ENCODE peak calls at places on chromosomes 16 and 17, in nine cellular contexts. L is neural crest cell; J is lower leg skin; I is Panc1; X is GDM1; S is psoas muscle; A is activated naive CD4-positive, alpha-beta T cell treated with anti-CD3 and anti-CD28 coated beads for 36 hours; F is NCI-H774; H is pulmonary artery endothelial cell. Y is an unnamed sample.

GRCh38 chr16:29029168-29029994 is 44.5 kb downstream of the LAT start:
- DNase-seq in S (no peak), H (no peak), J (no peak), X (peak), I (no peak), F (no peak), A (peak), L (no peak), Y (peak)

GRCh38 chr17:68627956-68628355 is 26.8 kb upstream of the FAM20A start:
- DNase-seq in H (no peak), A (no peak), J (no peak), F (no peak), I (no peak), L (no peak), X (no peak), S (no peak), Y (peak)

GRCh38 chr16:72467157-72467759 is 295.3 kb upstream of the PMFBP1 start:
- DNase-seq in X (no peak), H (peak), J (no peak), S (no peak), I (peak), L (no peak), F (no peak), A (no peak), Y (peak)

GRCh38 chr16:89593841-89594240 is 18.3 kb downstream of the CPNE7 start:
- DNase-seq in L (no peak), H (no peak), S (no peak), F (no peak), J (no peak), I (no peak), A (peak), X (no peak), Y (no peak)

GRCh38 chr17:76246080-76247066 is 6.1 kb upstream of the RNF157 start:
- DNase-seq in J (no peak), F (no peak), H (no peak), I (no peak), S (peak), L (no peak), X (peak), A (peak), Y (no peak)

GRCh38 chr17:53032861-53033271 is 789.9 kb upstream of the KIF2B start:
- DNase-seq in H (peak), I (no peak), L (peak), J (no peak), F (peak), X (peak), S (no peak), A (peak), Y (peak)

GRCh38 chr17:83150369-83151055 is 71.1 kb downstream of the METRNL start:
- DNase-seq in J (peak), F (no peak), H (no peak), A (no peak), S (no peak), X (no peak), L (no peak), I (no peak), Y (no peak)

GRCh38 chr17:76466775-76467130 is 650 bp upstream of the AANAT start:
- DNase-seq in X (no peak), A (no peak), J (no peak), S (peak), F (no peak), H (no peak), L (no peak), I (no peak), Y (no peak)

GRCh38 chr17:78999056-78999768 is 10.4 kb downstream of the CANT1 start:
- DNase-seq in X (no peak), L (no peak), S (no peak), I (no peak), J (no peak), F (no peak), H (no peak), A (no peak), Y (no peak)

GRCh38 chr16:88971371-88972097 is 5.5 kb downstream of the CBFA2T3 start:
- DNase-seq in S (peak), A (no peak), H (no peak), X (no peak), I (no peak), L (no peak), J (no peak), F (no peak), Y (no peak)

GRCh38 chr16:85207357-85207921 is 95.2 kb upstream of the CIBAR2 start:
- DNase-seq in F (no peak), X (no peak), J (no peak), S (no peak), L (no peak), H (no peak), I (no peak), A (no peak), Y (no peak)

GRCh38 chr17:76733618-76733957 is 3.5 kb downstream of the SRSF2 start:
- DNase-seq in X (no peak), L (no peak), F (no peak), S (no peak), J (no peak), I (no peak), H (no peak), A (no peak), Y (no peak)

GRCh38 chr16:2474877-2475412 is at the start of gene TBC1D24:
- DNase-seq in L (peak), S (peak), I (no peak), F (peak), J (peak), X (peak), A (peak), H (peak), Y (peak)

GRCh38 chr17:30021708-30022317 is 80.4 kb downstream of the EFCAB5 start:
- DNase-seq in S (no peak), I (peak), J (peak), X (no peak), F (peak), A (peak), L (peak), H (peak), Y (peak)

GRCh38 chr16:48959204-48959603 is 322.4 kb downstream of the CBLN1 start:
- DNase-seq in I (no peak), F (no peak), X (no peak), J (no peak), S (no peak), H (no peak), A (no peak), L (no peak), Y (peak)

GRCh38 chr16:86566966-86567700 is 504 bp downstream of the FOXC2 start:
- DNase-seq in H (no peak), S (no peak), A (no peak), J (no peak), X (no peak), F (no peak), L (no peak), I (no peak), Y (peak)

GRCh38 chr17:50388728-50389127 is 8.6 kb downstream of the LRRC59 start:
- DNase-seq in X (no peak), F (no peak), A (no peak), L (no peak), I (no peak), H (no peak), S (no peak), J (no peak), Y (no peak)

GRCh38 chr16:86928517-86929148 is 350.3 kb downstream of the FOXL1 start:
- DNase-seq in H (no peak), I (no peak), F (no peak), J (no peak), X (no peak), L (no peak), S (no peak), A (no peak), Y (no peak)

GRCh38 chr17:83204230-83204725 is 124.9 kb downstream of the METRNL start:
- DNase-seq in S (no peak), I (no peak), H (no peak), J (no peak), X (no peak), L (no peak), A (peak), F (no peak), Y (no peak)

GRCh38 chr17:73302189-73302588 is 9.6 kb downstream of the CDC42EP4 start:
- DNase-seq in X (no peak), L (no peak), A (no peak), H (no peak), S (no peak), J (no peak), I (no peak), F (no peak), Y (no peak)

GRCh38 chr17:82243648-82244412 is 15.0 kb downstream of the SLC16A3 start:
- DNase-seq in X (no peak), L (no peak), S (peak), J (no peak), H (no peak), A (no peak), I (no peak), F (no peak), Y (no peak)

GRCh38 chr16:86874141-86874540 is 295.8 kb downstream of the FOXL1 start:
- DNase-seq in X (no peak), F (no peak), S (no peak), I (peak), H (no peak), A (peak), L (peak), J (no peak), Y (no peak)

GRCh38 chr16:8972843-8973586 is 9.3 kb upstream of the USP7 start:
- DNase-seq in X (no peak), L (no peak), I (no peak), S (no peak), J (no peak), F (no peak), H (no peak), A (no peak), Y (no peak)

GRCh38 chr17:32449963-32450362 is 5.7 kb downstream of the PSMD11 start:
- DNase-seq in L (no peak), H (no peak), X (no peak), A (no peak), F (no peak), S (no peak), J (no peak), I (no peak), Y (no peak)

GRCh38 chr17:14301761-14302401 is 1.0 kb downstream of the HS3ST3B1 start:
- DNase-seq in H (no peak), J (no peak), S (peak), F (no peak), L (no peak), I (no peak), X (no peak), A (peak), Y (peak)

GRCh38 chr17:6927290-6927844 is 68.5 kb upstream of the ALOX12 start:
- DNase-seq in L (no peak), A (no peak), H (no peak), S (no peak), J (no peak), F (no peak), I (no peak), X (no peak), Y (no peak)

GRCh38 chr16:55426865-55427484 is 52.0 kb upstream of the MMP2 start:
- DNase-seq in J (peak), L (no peak), X (no peak), S (no peak), H (no peak), A (no peak), I (no peak), F (no peak), Y (no peak)

GRCh38 chr16:12271006-12271405 is 294.5 kb downstream of the SNX29 start:
- DNase-seq in L (peak), I (no peak), F (peak), X (peak), A (no peak), J (no peak), S (no peak), H (no peak), Y (no peak)

GRCh38 chr17:79177877-79178276 is 103.3 kb downstream of the ENGASE start:
- DNase-seq in H (no peak), A (no peak), I (no peak), L (no peak), J (no peak), S (no peak), X (no peak), F (no peak), Y (no peak)

GRCh38 chr16:87333581-87334331 is 16.6 kb upstream of the C16orf95 start:
- DNase-seq in S (peak), H (no peak), X (no peak), A (no peak), L (no peak), J (no peak), F (no peak), I (no peak), Y (no peak)

GRCh38 chr17:79915850-79916430 is 76.7 kb upstream of the CBX4 start:
- DNase-seq in L (no peak), X (no peak), J (no peak), A (peak), H (no peak), S (peak), F (peak), I (no peak), Y (no peak)

GRCh38 chr17:50420419-50421112 is 5.5 kb upstream of the ACSF2 start:
- DNase-seq in I (no peak), X (no peak), H (no peak), F (no peak), J (no peak), A (no peak), L (no peak), S (no peak), Y (no peak)

GRCh38 chr16:85935957-85936760 is 37.2 kb downstream of the IRF8 start:
- DNase-seq in F (no peak), A (peak), L (no peak), X (no peak), J (no peak), S (peak), H (no peak), I (no peak), Y (no peak)

GRCh38 chr16:81467815-81468214 is 23.2 kb downstream of the CMIP start:
- DNase-seq in H (no peak), S (no peak), F (no peak), X (no peak), A (no peak), J (no peak), I (no peak), L (no peak), Y (no peak)

GRCh38 chr17:13024033-13024432 is 6.2 kb upstream of the ELAC2 start:
- DNase-seq in F (no peak), X (no peak), A (no peak), H (no peak), S (no peak), I (no peak), J (no peak), L (no peak), Y (no peak)

GRCh38 chr16:84568066-84568465 is 49.8 kb downstream of the COTL1 start:
- DNase-seq in I (no peak), S (no peak), L (no peak), H (no peak), F (no peak), X (no peak), J (no peak), A (no peak), Y (no peak)

GRCh38 chr17:4679652-4680051 is 24.3 kb downstream of the PELP1 start:
- DNase-seq in X (no peak), L (no peak), S (no peak), A (no peak), H (no peak), F (no peak), J (no peak), I (no peak), Y (peak)

GRCh38 chr16:57475711-57476339 is 10.5 kb downstream of the DOK4 start:
- DNase-seq in F (no peak), L (peak), I (no peak), A (peak), H (peak), J (no peak), X (peak), S (peak), Y (no peak)

GRCh38 chr16:27640277-27640600 is 90.3 kb downstream of the KATNIP start:
- DNase-seq in S (no peak), F (no peak), I (no peak), L (no peak), H (no peak), A (no peak), X (no peak), J (peak), Y (no peak)

Y was measured in kidney glomerular epithelial cell.